ENCODE peak calls at places on chromosomes 1 and 21, in four cellular contexts. B is pancreas, X is mammary epithelial cell, O is upper lobe of left lung. Y is an unnamed sample.

GRCh38 chr1:158248122-158248521 is 6.1 kb upstream of the CD1A start:
- DNase-seq in B (no peak), X (no peak), O (peak), Y (no peak)

GRCh38 chr1:40532844-40533424 is 1.5 kb downstream of the ZNF684 start:
- DNase-seq in B (no peak), X (peak), O (no peak), Y (no peak)

GRCh38 chr21:32653326-32653901 is 41.2 kb upstream of the CFAP298 start:
- DNase-seq in B (no peak), X (peak), O (no peak), Y (no peak)

GRCh38 chr1:111967067-111967690 is 22.3 kb downstream of the KCND3 start:
- DNase-seq in B (no peak), X (no peak), O (peak), Y (no peak)

GRCh38 chr1:120179420-120180348 is 3.4 kb upstream of the SEC22B start:
- DNase-seq in B (peak), X (peak), O (no peak), Y (no peak)

GRCh38 chr1:12601690-12602632 is 16.0 kb downstream of the DHRS3 start:
- DNase-seq in B (peak), X (peak), O (peak), Y (no peak)

GRCh38 chr1:210654176-210654786 is 325.6 kb downstream of the HHAT start:
- DNase-seq in B (no peak), X (no peak), O (no peak), Y (no peak)

GRCh38 chr1:2134232-2134603 is 60.4 kb downstream of the FAAP20 start:
- DNase-seq in B (no peak), X (no peak), O (no peak), Y (no peak)

GRCh38 chr1:1291611-1292441 is 11.6 kb downstream of the SCNN1D start:
- DNase-seq in B (peak), X (peak), O (peak), Y (no peak)

GRCh38 chr1:3351300-3352083 is 103.0 kb upstream of the ARHGEF16 start:
- DNase-seq in B (no peak), X (no peak), O (no peak), Y (no peak)

GRCh38 chr1:240284656-240285427 is 193.2 kb downstream of the FMN2 start:
- DNase-seq in B (no peak), X (no peak), O (no peak), Y (no peak)

GRCh38 chr1:34529935-34530859 is 224.7 kb upstream of the GJB5 start:
- DNase-seq in B (no peak), X (no peak), O (no peak), Y (no peak)

DNA sequence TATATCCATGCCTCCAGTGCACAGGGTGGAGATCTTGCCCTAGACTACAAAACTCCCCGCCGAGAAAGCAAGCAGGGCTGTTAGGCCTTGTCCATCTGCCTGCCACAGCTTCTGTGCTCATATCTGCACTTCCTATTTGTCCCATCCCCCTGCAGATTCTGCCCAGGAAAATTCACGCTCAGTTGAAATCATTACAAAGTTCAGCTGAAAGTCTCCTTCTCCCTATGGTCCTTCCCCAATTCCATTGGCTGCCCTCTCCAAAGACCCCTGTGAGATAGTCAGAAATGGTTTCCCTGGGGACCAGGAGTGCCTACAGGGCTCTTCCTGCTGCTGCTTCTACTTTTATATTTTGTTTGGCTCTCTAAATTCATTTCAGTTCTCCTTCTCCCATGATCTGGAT is 63.2 kb downstream of the DTL start:
- DNase-seq in B (no peak), X (no peak), O (no peak), Y (no peak)
- H3K27ac ChIP-seq in B (no peak), X (no peak), O (no peak), Y (no peak)

DNA sequence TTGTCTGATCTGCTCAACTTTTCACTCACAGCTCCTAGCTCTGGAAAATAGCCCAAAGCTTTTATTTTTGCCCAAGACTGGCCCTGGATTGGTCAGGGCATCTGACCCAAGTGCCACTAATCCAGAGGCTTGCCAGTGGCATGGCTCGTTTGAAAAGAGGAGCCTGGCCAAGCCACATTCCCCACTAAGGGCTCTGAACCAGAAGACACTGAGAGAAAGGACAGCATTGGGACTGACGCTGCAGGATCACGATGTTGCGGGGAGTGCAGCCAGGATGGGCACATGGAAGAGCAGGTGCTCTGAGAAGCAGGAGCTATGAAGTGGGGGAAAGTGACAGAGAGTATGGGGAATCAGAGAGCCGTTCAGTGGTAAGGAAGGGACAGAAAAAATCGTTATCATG is 44.9 kb upstream of the TSPAN2 start:
- DNase-seq in B (no peak), X (no peak), O (no peak), Y (no peak)
- H3K27ac ChIP-seq in B (no peak), X (no peak), O (no peak), Y (no peak)

GRCh38 chr21:43608664-43609063 is 50.6 kb downstream of the HSF2BP start:
- DNase-seq in B (no peak), X (no peak), O (no peak), Y (no peak)

GRCh38 chr21:43605320-43606244 is 53.7 kb downstream of the HSF2BP start:
- DNase-seq in B (no peak), X (no peak), O (no peak), Y (no peak)

GRCh38 chr21:43608225-43608624 is 51.1 kb downstream of the HSF2BP start:
- DNase-seq in B (no peak), X (peak), O (no peak), Y (no peak)

GRCh38 chr21:43611598-43612369 is 47.5 kb downstream of the HSF2BP start:
- DNase-seq in B (peak), X (peak), O (peak), Y (no peak)

DNA sequence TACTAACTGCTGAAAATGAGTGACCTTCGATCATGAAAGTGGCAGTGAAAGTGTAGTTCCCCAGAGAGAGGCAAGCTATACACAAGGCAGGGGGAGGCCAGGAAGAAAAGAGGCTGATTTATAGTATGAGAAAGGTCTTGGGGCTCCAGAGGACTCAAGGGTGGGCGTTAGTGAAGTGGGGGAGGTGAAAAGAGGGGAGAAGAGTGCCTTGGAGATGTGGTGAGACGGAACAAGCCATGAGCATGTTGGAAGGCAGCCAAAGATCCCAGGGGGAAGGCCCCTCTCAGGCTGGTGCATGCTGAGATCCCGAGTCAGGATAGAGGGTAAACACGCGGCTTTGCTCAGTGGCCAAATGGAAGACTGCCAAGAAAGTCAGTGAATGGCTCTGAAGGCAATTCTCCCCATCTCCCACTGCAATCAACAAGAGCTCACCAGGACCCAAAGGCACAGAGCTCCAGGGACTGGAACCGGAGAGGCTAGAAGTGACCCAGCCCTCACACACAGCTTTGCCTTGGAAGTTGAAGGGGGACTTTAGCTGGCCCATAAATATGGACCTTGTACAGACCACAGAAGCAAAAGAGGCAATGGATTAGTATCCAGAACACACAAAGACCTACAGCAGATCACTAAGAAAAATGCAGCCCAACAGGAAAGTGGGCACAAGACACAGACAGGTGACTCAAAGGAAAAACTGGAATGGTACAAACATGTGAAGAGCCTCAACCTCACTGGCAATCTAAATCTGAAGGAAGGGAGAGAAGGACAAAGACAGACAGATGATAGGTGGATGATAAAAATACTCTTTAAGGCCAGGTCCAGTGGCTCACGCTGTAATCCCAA is 49.6 kb downstream of the HSF2BP start:
- DNase-seq in B (peak), X (peak), O (peak), Y (no peak)
- H3K27ac ChIP-seq in B (no peak), X (peak), O (no peak), Y (no peak)

GRCh38 chr1:50857702-50858101 is 102.4 kb downstream of the FAF1 start:
- DNase-seq in B (no peak), X (no peak), O (no peak), Y (no peak)
- H3K27ac ChIP-seq in B (no peak), X (no peak), O (no peak), Y (no peak)